ENCODE peak calls at places on chromosome 2, in ten cellular contexts. W, N, P, A, R, U, O, K, V and D are unnamed samples.

GRCh38 chr2:71895320-71896161 is 252.1 kb downstream of the CYP26B1 start:
- DNase-seq in W (no peak), N (no peak), P (no peak), A (no peak), R (no peak), U (no peak), O (peak; percentile 30), K (no peak), V (no peak), D (no peak)

GRCh38 chr2:238344517-238344916 is 24.2 kb downstream of the TRAF3IP1 start:
- DNase-seq in W (no peak), N (no peak), P (peak; percentile 15), A (no peak), R (no peak), U (no peak), O (no peak), K (no peak), V (no peak), D (no peak)

GRCh38 chr2:118251427-118251826 is 163.2 kb downstream of the INSIG2 start:
- DNase-seq in W (no peak), N (no peak), P (no peak), A (peak; percentile 97), R (no peak), U (no peak), O (peak; percentile 55), K (peak; percentile 9), V (no peak), D (no peak)

GRCh38 chr2:25431604-25432003 is 89.9 kb upstream of the DNMT3A start:
- DNase-seq in W (no peak), N (no peak), P (no peak), A (no peak), R (no peak), U (no peak), O (no peak), K (no peak), V (no peak), D (peak; percentile 90)

GRCh38 chr2:103527278-103527677 is 765.4 kb downstream of the TMEM182 start:
- DNase-seq in W (no peak), N (no peak), P (no peak), A (no peak), R (no peak), U (no peak), O (no peak), K (no peak), V (no peak), D (no peak)

GRCh38 chr2:185373226-185373625 is 365.4 kb upstream of the FSIP2 start:
- DNase-seq in W (peak; percentile 5), N (no peak), P (no peak), A (no peak), R (no peak), U (no peak), O (no peak), K (no peak), V (no peak), D (no peak)

GRCh38 chr2:118430510-118431187 is 342.4 kb downstream of the INSIG2 start:
- DNase-seq in W (peak; percentile 88), N (no peak), P (no peak), A (peak; percentile 51), R (no peak), U (no peak), O (no peak), K (no peak), V (no peak), D (no peak)

GRCh38 chr2:190482441-190482840 is 52.1 kb downstream of the NEMP2 start:
- DNase-seq in W (peak; percentile 41), N (no peak), P (peak; percentile 34), A (peak; percentile 81), R (no peak), U (no peak), O (no peak), K (no peak), V (no peak), D (no peak)

GRCh38 chr2:184031402-184032147 is 566.8 kb upstream of the ZNF804A start:
- DNase-seq in W (no peak), N (no peak), P (no peak), A (no peak), R (no peak), U (no peak), O (no peak), K (no peak), V (no peak), D (no peak)

DNA sequence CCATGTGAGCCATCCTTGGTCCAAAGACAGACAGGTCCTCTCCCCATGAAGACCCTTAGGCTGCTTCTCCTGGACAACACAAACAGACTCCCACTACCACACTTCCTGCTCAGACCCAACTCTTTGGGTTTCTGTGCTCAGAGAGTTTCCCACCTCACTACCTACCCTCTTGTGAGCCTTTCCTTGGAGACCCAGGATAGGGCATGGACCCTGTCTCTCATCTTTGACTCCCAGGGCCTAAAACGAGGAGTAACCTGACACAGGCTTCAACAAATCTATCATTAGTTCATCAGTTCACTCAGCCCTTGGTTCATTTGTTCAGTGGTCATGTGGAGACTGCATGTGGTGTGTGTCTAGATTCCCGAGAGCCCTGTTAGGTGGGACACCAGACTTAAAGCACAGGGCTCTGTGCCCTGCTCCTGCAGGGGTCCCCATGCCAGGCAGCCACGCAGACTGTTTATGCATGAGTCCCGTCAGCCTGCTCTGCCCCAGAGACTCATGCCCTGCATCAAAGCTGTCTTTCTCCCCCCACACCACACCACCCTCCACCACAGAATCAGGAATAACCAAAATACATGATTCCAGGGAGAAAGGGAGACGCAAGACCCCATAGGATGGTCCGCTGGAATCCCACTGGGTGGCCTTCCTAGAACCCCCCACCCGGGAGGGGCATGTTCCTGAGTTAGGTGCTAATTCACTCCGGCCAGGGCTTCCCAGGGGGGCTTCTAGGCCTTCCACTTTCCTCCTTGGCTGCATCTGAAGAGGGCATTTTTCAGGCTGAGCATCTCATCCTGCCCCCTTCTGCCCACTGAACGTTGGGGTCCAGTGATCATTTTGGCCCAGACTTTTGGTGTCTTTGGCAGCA is 100.2 kb upstream of the TEX51 start:
- DNase-seq in W (no peak), N (no peak), P (no peak), A (no peak), R (no peak), U (no peak), O (peak; percentile 5), K (no peak), V (no peak), D (no peak)
- H3K4me3 ChIP-seq in W (no peak overlapping the region), N (no peak overlapping the region), P (no peak overlapping the region), A (no peak overlapping the region), R (no peak overlapping the region), U (no peak overlapping the region), O (no peak overlapping the region), K (no peak overlapping the region), V (no peak overlapping the region), D (no peak overlapping the region)

GRCh38 chr2:229265727-229266126 is 5.4 kb downstream of the PID1 start:
- DNase-seq in W (no peak), N (no peak), P (no peak), A (no peak), R (no peak), U (no peak), O (no peak), K (no peak), V (no peak), D (no peak)
- H3K4me3 ChIP-seq in W (no peak overlapping the region), N (no peak overlapping the region), P (no peak overlapping the region), A (no peak overlapping the region), R (no peak overlapping the region), U (no peak overlapping the region), O (no peak overlapping the region), K (no peak overlapping the region), V (no peak overlapping the region), D (no peak overlapping the region)

GRCh38 chr2:104638795-104639194 is 215.1 kb upstream of the POU3F3 start:
- DNase-seq in W (no peak), N (no peak), P (no peak), A (no peak), R (no peak), U (no peak), O (no peak), K (no peak), V (no peak), D (no peak)
- H3K4me3 ChIP-seq in W (no peak overlapping the region), N (no peak overlapping the region), P (no peak overlapping the region), A (no peak overlapping the region), R (no peak overlapping the region), U (no peak overlapping the region), O (no peak overlapping the region), K (no peak overlapping the region), V (no peak overlapping the region), D (no peak overlapping the region)

DNA sequence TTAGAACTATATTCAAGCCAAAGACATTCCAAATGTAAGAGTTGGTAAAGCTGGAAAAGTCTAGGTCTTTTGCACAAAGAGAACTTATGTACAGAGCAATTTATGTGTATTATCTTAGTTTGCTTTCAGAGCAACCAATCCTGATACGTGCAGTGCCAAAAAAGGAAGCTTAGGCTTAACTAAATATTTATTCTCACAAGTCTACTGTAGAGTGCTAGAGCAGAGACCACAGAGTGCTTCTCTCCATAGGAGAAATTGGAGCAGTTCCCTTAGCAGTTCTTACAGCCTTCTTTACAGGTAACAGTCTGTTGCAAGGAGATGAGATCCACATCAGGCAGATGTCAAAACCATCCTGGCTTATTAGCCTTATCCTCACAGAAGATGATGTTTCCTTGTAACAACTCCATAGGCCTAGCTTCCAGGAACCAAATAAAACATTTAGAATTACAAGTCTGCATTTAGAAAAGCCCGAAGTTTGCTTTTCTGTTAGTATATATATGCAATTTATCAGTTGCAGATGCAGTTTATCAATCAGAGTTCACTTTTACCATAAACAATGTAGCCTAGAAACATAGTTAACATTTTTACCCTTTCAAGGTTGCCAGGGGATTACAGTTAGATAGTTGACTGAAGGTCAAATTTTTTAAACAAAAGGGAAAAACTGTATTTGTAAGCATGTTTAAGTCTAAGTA is 250.6 kb upstream of the KCNJ3 start:
- DNase-seq in W (no peak), N (no peak), P (no peak), A (no peak), R (no peak), U (no peak), O (no peak), K (no peak), V (no peak), D (no peak)
- H3K4me3 ChIP-seq in W (no peak overlapping the region), N (no peak overlapping the region), P (no peak overlapping the region), A (no peak overlapping the region), R (no peak overlapping the region), U (no peak overlapping the region), O (no peak overlapping the region), K (no peak overlapping the region), V (no peak overlapping the region), D (no peak overlapping the region)

DNA sequence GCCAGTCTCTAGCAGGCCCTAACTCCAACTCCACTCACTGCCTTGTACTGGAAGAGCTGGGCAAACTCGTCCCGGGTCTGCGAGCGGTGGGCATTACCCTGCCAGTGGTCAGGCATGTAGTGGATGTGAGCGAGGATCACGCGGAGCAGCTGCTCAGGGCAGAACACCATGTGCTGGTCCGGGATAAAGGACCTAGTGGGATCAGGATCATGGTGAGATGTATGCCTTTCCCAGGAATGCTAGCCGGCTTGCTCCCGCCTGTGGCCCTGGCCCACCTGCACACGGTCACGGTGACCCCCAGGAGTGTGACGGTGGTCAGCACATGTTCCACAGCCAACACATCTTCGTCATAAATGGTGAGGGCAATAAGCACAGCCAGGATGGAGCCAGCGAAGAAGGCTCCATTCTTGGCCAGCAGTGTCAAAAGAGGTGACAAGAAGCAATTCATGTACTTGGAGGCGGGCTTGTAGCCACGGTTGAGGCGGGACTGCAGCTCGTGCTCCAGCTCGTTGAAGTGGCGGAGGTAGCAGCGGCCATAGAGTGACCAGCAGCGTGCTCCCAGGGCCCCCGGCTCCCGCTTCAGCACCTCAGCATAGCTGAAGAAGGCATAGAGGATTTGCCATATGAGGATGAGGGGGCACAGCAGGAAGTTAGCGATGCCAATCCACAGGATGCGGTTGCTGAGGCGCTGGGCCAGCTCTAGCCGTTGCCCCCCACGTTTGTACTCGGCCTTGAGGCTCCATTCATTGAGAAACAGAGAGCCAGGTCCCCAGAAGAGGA is 5.3 kb upstream of the ABCB6 start:
- DNase-seq in W (no peak), N (no peak), P (no peak), A (no peak), R (no peak), U (no peak), O (no peak), K (no peak), V (no peak), D (no peak)
- H3K4me3 ChIP-seq in W (no peak overlapping the region), N (no peak overlapping the region), P (no peak overlapping the region), A (no peak overlapping the region), R (no peak overlapping the region), U (no peak overlapping the region), O (no peak overlapping the region), K (no peak overlapping the region), V (no peak overlapping the region), D (no peak overlapping the region)